ENCODE peak calls at places on chromosomes 11 and 22, in seven cellular contexts. I is cardiac muscle cell; Q is GM10248; M is pancreas; V is MCF 10A; P is CD4-positive, alpha-beta T cell; E is IMR-90. O is an unnamed sample.

GRCh38 chr22:21047035-21047661 is 1.4 kb downstream of the LRRC74B start:
- DNase-seq in M (no peak), P (no peak), E (no peak), Q (no peak), V (no peak), I (no peak), O (no peak)

GRCh38 chr11:15976433-15977045 is 379.8 kb downstream of the SOX6 start:
- DNase-seq in P (no peak), I (peak), V (peak), M (no peak), E (peak), Q (no peak), O (no peak)

GRCh38 chr11:104898685-104899013 is 389 bp upstream of the CASP12 start:
- DNase-seq in Q (no peak), I (peak), M (no peak), V (no peak), E (no peak), P (no peak), O (no peak)

GRCh38 chr11:57277845-57278720 is 41.0 kb upstream of the APLNR start:
- DNase-seq in I (peak), V (peak), M (peak), P (peak), Q (peak), E (peak), O (peak)

GRCh38 chr22:48407256-48407955 is 1420.3 kb downstream of the BRD1 start:
- DNase-seq in M (no peak), I (no peak), E (no peak), P (no peak), V (no peak), Q (no peak), O (no peak)

GRCh38 chr11:57458410-57459111 is 1.8 kb upstream of the RTN4RL2 start:
- DNase-seq in E (peak), V (peak), M (peak), Q (peak), P (no peak), I (peak), O (peak)

GRCh38 chr11:124716596-124716995 is 23.1 kb upstream of the NRGN start:
- DNase-seq in Q (no peak), I (peak), V (no peak), E (peak), M (no peak), P (no peak), O (no peak)

GRCh38 chr11:11291432-11292015 is 61.5 kb downstream of the CSNK2A3 start:
- DNase-seq in V (no peak), Q (no peak), E (no peak), P (no peak), I (no peak), M (no peak), O (no peak)

GRCh38 chr11:103536335-103536722 is 427.1 kb downstream of the DYNC2H1 start:
- DNase-seq in V (no peak), I (peak), E (no peak), P (no peak), Q (no peak), M (no peak), O (no peak)

GRCh38 chr11:114116357-114116756 is 56.8 kb downstream of the ZBTB16 start:
- DNase-seq in P (no peak), Q (no peak), I (no peak), M (no peak), E (no peak), V (no peak), O (no peak)

GRCh38 chr11:6850526-6850925 is 5.0 kb downstream of the OR10A5 start:
- DNase-seq in P (no peak), V (no peak), Q (no peak), M (no peak), I (no peak), E (no peak), O (no peak)

GRCh38 chr11:79626135-79626748 is 185.4 kb upstream of the TENM4 start:
- DNase-seq in M (no peak), P (no peak), E (peak), Q (no peak), I (no peak), V (no peak), O (no peak)

GRCh38 chr22:36544107-36544620 is 15.2 kb upstream of the EIF3D start:
- DNase-seq in Q (no peak), M (no peak), E (peak), I (peak), P (no peak), V (no peak), O (no peak)

GRCh38 chr11:9759519-9760179 is 95.8 kb downstream of the SWAP70 start:
- DNase-seq in P (peak), M (peak), Q (peak), V (peak), I (peak), E (peak), O (no peak)

GRCh38 chr11:6629892-6630631 is 10.8 kb upstream of the TPP1 start:
- DNase-seq in Q (no peak), E (no peak), V (no peak), P (no peak), M (peak), I (no peak), O (no peak)

GRCh38 chr11:85806876-85807275 is 4.1 kb downstream of the SYTL2 start:
- DNase-seq in M (no peak), P (no peak), V (peak), I (no peak), E (no peak), Q (no peak), O (no peak)

GRCh38 chr22:17968126-17968525 is 56.2 kb downstream of the MICAL3 start:
- DNase-seq in P (no peak), Q (no peak), V (no peak), I (no peak), E (no peak), M (no peak), O (no peak)

GRCh38 chr11:134276396-134277175 is 407 bp downstream of the GLB1L3 start:
- DNase-seq in M (no peak), P (no peak), Q (no peak), E (no peak), I (no peak), V (no peak), O (no peak)

GRCh38 chr11:130179396-130180306 is 20.1 kb downstream of the ST14 start:
- DNase-seq in I (no peak), Q (no peak), M (peak), P (no peak), V (no peak), E (no peak), O (no peak)

GRCh38 chr11:130178992-130179391 is 19.4 kb downstream of the ST14 start:
- DNase-seq in P (no peak), M (no peak), V (peak), E (no peak), I (no peak), Q (no peak), O (no peak)

GRCh38 chr11:130180896-130181294 is 21.3 kb downstream of the ST14 start:
- DNase-seq in V (no peak), E (no peak), M (no peak), I (no peak), Q (no peak), P (no peak), O (no peak)

GRCh38 chr11:130181295-130182272 is 22.0 kb downstream of the ST14 start:
- DNase-seq in I (peak), E (peak), V (peak), P (no peak), M (peak), Q (peak), O (no peak)

DNA sequence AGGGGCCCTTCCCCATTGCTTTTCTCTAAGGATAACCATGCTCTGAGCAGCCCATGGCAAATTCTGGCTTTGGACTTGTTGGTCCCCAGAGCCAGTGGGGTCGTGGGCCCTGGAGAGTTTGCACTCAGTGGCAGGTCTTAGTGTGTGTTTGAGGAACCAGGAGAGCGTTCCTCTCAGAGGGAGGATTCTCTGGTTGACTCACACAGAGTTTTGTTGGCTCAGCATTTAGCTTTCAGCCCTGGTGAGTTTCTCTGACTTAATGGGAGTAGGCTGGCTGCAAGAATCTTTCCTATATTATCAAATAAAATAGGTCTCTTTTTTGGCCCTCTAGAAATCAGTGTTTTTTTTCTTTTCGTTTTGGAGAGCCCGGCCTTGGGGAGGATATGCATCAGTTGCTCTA is 20.9 kb downstream of the ST14 start:
- DNase-seq in V (peak), E (peak), M (no peak), P (no peak), Q (peak), I (no peak), O (no peak)
- TF ChIP-seq CTCF in V (no peak), E (no peak), M (no peak), P (no peak), Q (no peak), I (no peak), O (no peak)

DNA sequence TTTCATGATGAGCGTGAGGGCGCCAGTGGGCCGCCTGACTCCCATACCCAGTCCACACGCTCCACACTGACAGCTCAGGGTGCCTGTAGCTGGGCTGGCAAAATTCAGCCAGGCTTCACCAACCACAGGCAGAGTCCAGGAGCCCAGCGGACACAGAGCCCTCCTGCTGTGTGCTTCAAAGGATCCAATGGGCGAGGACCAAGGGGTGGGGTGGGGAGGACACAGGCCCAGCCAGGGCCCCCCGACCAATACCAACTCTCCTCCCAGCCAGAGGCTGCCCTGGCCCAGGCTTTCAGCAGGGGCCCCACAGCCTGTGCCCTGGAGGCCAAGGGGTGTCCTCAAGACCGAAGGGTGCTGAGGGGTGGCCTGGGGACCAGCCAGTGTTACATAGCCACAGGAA is 336.1 kb downstream of the CTTN start:
- DNase-seq in E (no peak), V (no peak), I (no peak), M (no peak), P (no peak), Q (no peak), O (no peak)
- TF ChIP-seq CTCF in E (no peak), V (no peak), I (no peak), M (no peak), P (no peak), Q (no peak), O (no peak)

GRCh38 chr22:26283330-26283729 is 114.1 kb downstream of the SEZ6L start:
- DNase-seq in P (no peak), M (no peak), V (no peak), Q (no peak), E (no peak), I (no peak), O (no peak)

GRCh38 chr22:26289486-26290250 is 120.4 kb downstream of the SEZ6L start:
- DNase-seq in M (no peak), E (no peak), V (no peak), Q (no peak), I (no peak), P (no peak), O (no peak)

GRCh38 chr22:26285632-26286031 is 116.4 kb downstream of the SEZ6L start:
- DNase-seq in I (no peak), E (no peak), M (no peak), V (no peak), P (no peak), Q (no peak), O (no peak)

GRCh38 chr22:26286091-26286780 is 117.0 kb downstream of the SEZ6L start:
- DNase-seq in Q (no peak), E (no peak), M (no peak), I (no peak), P (no peak), V (no peak), O (no peak)

DNA sequence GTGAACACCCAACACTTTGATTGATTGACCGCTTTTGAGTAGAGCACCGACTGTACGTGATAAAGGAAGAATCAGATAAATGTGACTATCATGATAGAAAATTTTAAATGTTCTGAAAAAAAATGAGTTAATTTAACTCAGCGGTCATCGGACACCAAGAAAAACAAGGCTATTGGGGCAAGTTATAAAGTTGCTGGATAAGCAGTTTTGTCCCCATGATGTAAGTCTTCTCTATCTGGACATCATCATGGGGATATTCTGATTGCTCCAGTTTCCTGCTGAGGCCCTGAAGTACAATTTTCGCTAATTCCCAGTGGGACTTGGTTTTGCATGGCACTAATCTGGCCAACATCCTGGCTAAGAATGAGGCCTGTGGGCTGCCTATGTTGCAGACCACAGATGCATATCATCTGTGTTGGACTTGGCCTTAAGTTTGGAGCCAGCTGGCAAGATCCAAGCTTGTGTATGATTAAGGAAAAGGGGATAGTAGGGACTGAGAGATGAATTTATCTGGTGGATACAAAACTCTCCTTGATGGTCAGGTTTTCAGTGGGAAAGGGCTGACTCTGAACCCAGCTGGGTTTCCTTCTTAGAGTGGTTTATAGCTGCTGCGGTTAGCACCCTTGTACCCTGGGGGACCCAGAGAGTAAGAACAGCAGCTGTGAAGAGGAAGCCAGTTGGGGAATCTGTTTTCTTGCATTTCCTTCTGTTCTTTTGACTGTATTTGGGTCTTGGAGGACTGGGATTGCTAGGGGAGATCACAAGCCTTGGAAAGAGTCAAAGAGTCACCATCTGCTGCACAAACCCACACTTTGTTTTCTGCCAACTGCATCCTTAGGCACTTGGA is 118.3 kb downstream of the SEZ6L start:
- DNase-seq in I (no peak), Q (no peak), M (no peak), P (no peak), V (no peak), E (no peak), O (no peak)
- TF ChIP-seq CTCF in I (no peak), Q (no peak), M (no peak), P (no peak), V (no peak), E (no peak), O (no peak)

GRCh38 chr11:107780136-107780535 is 68.3 kb upstream of the SLN start:
- DNase-seq in V (no peak), I (no peak), P (no peak), M (no peak), E (no peak), Q (no peak), O (no peak)

GRCh38 chr11:107777094-107777493 is 65.2 kb upstream of the SLN start:
- DNase-seq in E (no peak), M (no peak), V (no peak), P (no peak), I (no peak), Q (peak), O (no peak)

GRCh38 chr11:107783121-107783520 is 71.3 kb upstream of the SLN start:
- DNase-seq in E (peak), M (no peak), Q (no peak), P (no peak), V (no peak), I (no peak), O (no peak)

GRCh38 chr11:107778839-107779517 is 67.1 kb upstream of the SLN start:
- DNase-seq in I (no peak), Q (no peak), M (no peak), V (no peak), E (no peak), P (no peak), O (no peak)

GRCh38 chr11:107780775-107781174 is 68.9 kb upstream of the SLN start:
- DNase-seq in P (no peak), Q (no peak), M (no peak), E (no peak), I (peak), V (peak), O (no peak)
- TF ChIP-seq CTCF in P (no peak), Q (no peak), M (no peak), E (peak), I (no peak), V (no peak), O (no peak)

DNA sequence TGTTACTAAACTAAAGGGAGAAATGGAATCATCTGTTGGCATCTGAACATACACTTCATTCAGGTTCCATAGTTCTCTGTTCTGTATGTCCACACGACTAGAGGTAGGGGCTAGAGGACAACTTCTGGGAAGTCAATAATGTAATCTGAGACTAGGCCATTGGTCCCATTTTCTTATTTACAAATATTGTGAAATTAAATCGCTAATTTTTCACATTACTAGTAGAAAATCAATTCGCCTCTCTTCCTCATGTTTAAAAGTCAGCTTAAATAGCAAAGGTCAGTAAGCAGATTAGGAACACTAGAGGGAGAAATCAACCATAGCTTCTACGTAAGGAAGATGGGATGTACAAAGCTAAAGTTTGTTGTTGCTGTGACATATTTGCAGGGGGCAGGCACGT is 59.7 kb downstream of the CADM1 start:
- DNase-seq in P (no peak), E (no peak), Q (no peak), M (no peak), V (no peak), I (no peak), O (no peak)
- TF ChIP-seq CTCF in P (no peak), E (no peak), Q (no peak), M (no peak), V (no peak), I (no peak), O (no peak)

DNA sequence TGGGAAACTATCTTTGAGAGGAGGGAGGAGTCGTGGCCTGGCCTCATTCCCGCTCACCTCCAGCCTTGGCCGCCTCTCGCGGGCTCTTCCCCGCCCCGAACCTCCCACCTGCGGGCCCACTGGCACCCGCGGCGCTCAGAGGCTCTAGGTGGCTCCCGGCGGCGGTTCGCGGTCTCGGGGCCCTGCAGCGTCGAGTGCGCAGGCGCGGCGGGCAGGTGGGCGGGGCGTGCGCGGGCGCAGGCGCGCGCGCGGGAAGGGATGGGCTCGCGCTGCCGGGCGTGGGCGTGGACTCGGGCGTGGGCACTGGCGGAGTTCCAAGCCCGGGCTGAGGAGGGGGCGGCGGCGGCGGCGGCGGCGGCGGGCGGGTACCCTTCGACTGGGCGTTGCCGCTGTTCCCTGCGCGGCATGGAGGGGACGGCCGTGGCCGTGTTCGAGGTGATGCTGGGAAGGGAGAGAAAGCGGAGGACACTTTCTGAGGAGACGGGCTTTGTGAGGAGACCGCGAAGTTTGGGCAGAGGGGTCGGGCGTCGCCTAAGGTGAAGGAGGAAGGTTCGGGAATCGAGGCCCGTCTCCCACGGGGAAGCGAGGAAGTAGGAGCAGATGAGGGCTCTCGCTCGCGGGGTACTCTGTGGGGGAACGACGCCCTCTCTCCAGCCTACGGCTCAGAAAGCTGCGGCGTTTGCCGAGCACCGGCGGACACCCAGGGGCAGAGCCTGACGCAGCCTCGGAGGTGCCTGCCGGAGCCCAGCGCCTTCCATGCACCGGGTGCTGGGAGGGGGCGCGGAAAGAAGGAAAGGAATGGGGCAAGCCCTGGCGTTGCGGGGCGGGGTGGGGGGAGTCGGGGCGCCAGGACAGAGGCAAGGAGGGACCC is 15.7 kb upstream of the SPTBN2 start:
- DNase-seq in V (peak), Q (peak), I (peak), E (peak), P (peak), M (peak), O (peak)
- TF ChIP-seq CTCF in V (no peak), Q (peak), I (no peak), E (no peak), P (no peak), M (no peak), O (no peak)

DNA sequence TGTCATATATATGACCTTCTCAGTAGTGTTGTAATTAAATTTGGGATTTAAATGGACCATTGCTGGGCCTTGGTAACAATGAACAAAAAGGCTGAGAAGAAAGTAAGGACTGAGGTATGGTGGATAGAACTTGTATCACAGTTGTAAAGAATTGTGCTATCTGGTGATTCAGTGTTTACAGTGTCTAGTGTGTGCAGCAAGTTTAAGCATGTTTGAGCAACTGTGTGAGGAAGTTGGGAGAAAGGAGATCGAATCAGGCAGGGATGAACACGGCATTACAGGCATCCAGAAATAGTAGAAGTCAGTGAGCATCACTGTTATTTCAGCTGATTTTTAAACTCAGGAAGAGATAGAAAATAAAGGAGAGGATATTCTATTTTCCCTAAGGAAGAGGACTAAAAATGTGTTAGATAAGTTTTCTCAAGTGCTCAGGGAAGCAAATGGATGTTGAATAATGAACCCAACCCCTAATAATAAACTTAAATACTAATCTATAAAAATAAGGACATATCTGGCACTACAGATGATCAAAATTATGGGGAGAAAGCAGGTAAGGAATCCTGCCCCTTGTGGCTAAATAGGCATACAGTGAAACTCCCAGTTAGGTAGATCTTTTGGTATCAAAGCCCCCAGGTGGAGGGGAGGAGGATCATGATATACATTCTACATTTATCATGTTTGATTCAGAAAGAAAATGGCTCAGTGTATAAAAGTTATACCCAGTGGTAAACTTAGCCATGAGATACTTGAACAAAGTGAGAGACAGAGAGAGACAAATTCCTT is 361.0 kb upstream of the ANO3 start:
- DNase-seq in M (no peak), I (no peak), E (no peak), P (no peak), Q (no peak), V (peak), O (no peak)
- TF ChIP-seq CTCF in M (no peak), I (no peak), E (no peak), P (no peak), Q (peak), V (peak), O (peak)